ENCODE peak calls at places on chromosomes 7 and 10, in four cellular contexts. W is amygdala; D is sciatic nerve; K is activated CD4-positive, alpha-beta T cell treated with anti-CD3 and anti-CD28 coated beads for 36 hours. A is an unnamed sample.

GRCh38 chr7:81769891-81770818 is at the start of gene HGF:
- DNase-seq in W (no peak), D (peak; percentile 90), K (no peak), A (peak; percentile 11)

GRCh38 chr7:106064329-106064728 is 47.8 kb downstream of the SYPL1 start:
- DNase-seq in W (no peak), D (no peak), K (no peak), A (peak; percentile 37)

GRCh38 chr10:109978481-109978880 is 29.3 kb upstream of the ADD3 start:
- DNase-seq in W (no peak), D (peak; percentile 67), K (peak; percentile 79), A (peak; percentile 73)

GRCh38 chr10:128568979-128569378 is 442.8 kb upstream of the MKI67 start:
- DNase-seq in W (no peak), D (no peak), K (no peak), A (peak; percentile 67)

GRCh38 chr10:71367279-71367678 is 29.4 kb upstream of the CDH23 start:
- DNase-seq in W (no peak), D (no peak), K (no peak), A (no peak)

GRCh38 chr10:117126034-117126433 is 12.0 kb downstream of the VAX1 start:
- DNase-seq in W (no peak), D (no peak), K (no peak), A (no peak)

GRCh38 chr7:123494193-123494796 is 40.1 kb downstream of the IQUB start:
- DNase-seq in W (no peak), D (no peak), K (peak; percentile 41), A (peak; percentile 11)

GRCh38 chr10:91700273-91700672 is 67.4 kb upstream of the PPP1R3C start:
- DNase-seq in W (no peak), D (no peak), K (no peak), A (no peak)

GRCh38 chr10:44933922-44934321 is 22.8 kb downstream of the TMEM72 start:
- DNase-seq in W (no peak), D (no peak), K (no peak), A (no peak)

GRCh38 chr10:87634311-87634710 is 25.4 kb upstream of the PAPSS2 start:
- DNase-seq in W (no peak), D (no peak), K (no peak), A (no peak)

GRCh38 chr10:36880898-36881297 is 244.5 kb upstream of the ANKRD30A start:
- DNase-seq in W (no peak), D (no peak), K (no peak), A (no peak)

A was measured in SJCRH30.